ENCODE peak calls at places on chromosomes 5 and 9, in six cellular contexts. G, K, F, Q, T and H are unnamed samples. For H3K4me1 and H3K36me3, the result is how much of the 10 kb centered on the place peaks cover.

GRCh38 chr5:146883496-146883895 is 4.9 kb upstream of the PPP2R2B start:
- DNase-seq in G (no peak), K (no peak), F (no peak), Q (no peak), T (peak), H (no peak)

GRCh38 chr5:8770431-8770830 is 775.4 kb downstream of the SEMA5A start:
- DNase-seq in G (no peak), K (no peak), F (no peak), Q (no peak), T (no peak), H (no peak)

GRCh38 chr5:90709323-90710148 is 150.9 kb downstream of the ADGRV1 start:
- DNase-seq in G (peak), K (peak), F (peak), Q (no peak), T (peak), H (peak)

GRCh38 chr5:140219068-140219971 is 44.3 kb downstream of the CYSTM1 start:
- DNase-seq in G (no peak), K (peak), F (no peak), Q (no peak), T (no peak), H (no peak)

GRCh38 chr5:567664-568060 is 43.4 kb upstream of the SLC9A3 start:
- DNase-seq in G (no peak), K (no peak), F (no peak), Q (no peak), T (no peak), H (no peak)

GRCh38 chr9:114121445-114122151 is 22.5 kb upstream of the KIF12 start:
- DNase-seq in G (no peak), K (no peak), F (no peak), Q (no peak), T (no peak), H (no peak)

GRCh38 chr9:116450378-116451139 is 236.5 kb upstream of the TRIM32 start:
- DNase-seq in G (no peak), K (peak), F (no peak), Q (no peak), T (peak), H (peak)

GRCh38 chr5:107546685-107547084 is 124.1 kb downstream of the EFNA5 start:
- DNase-seq in G (no peak), K (no peak), F (no peak), Q (no peak), T (no peak), H (no peak)

GRCh38 chr9:12906646-12907045 is 131.8 kb downstream of the LURAP1L start:
- DNase-seq in G (no peak), K (peak), F (no peak), Q (no peak), T (no peak), H (no peak)

GRCh38 chr5:65480306-65480865 is 1.3 kb downstream of the ADAMTS6 start:
- DNase-seq in G (peak), K (peak), F (peak), Q (no peak), T (peak), H (peak)

GRCh38 chr5:107293551-107293950 is 377.2 kb downstream of the EFNA5 start:
- DNase-seq in G (no peak), K (no peak), F (no peak), Q (no peak), T (no peak), H (no peak)

GRCh38 chr9:136255166-136255538 is 9.5 kb upstream of the QSOX2 start:
- DNase-seq in G (no peak), K (peak), F (no peak), Q (no peak), T (no peak), H (peak)

GRCh38 chr5:93583799-93584530 is 943 bp downstream of the NR2F1 start:
- DNase-seq in G (peak), K (peak), F (peak), Q (no peak), T (peak), H (peak)

GRCh38 chr5:93581738-93582414 is 857 bp upstream of the NR2F1-AS1 start:
- DNase-seq in G (no peak), K (peak), F (peak), Q (no peak), T (no peak), H (peak)

GRCh38 chr5:93583525-93583798 is 440 bp downstream of the NR2F1 start:
- DNase-seq in G (no peak), K (no peak), F (no peak), Q (no peak), T (no peak), H (no peak)

GRCh38 chr5:93584531-93585053 is 1.6 kb downstream of the NR2F1 start:
- DNase-seq in G (peak), K (peak), F (peak), Q (no peak), T (no peak), H (no peak)

GRCh38 chr5:93582677-93583524 is at the start of gene NR2F1:
- DNase-seq in G (peak), K (peak), F (peak), Q (peak), T (peak), H (peak)
- H3K4me1 ChIP-seq in G (under half), K (under half), F (half or more), Q (under half), T (under half), H (under half)

GRCh38 chr9:111957856-111958631 is 61.4 kb downstream of the UGCG start:
- DNase-seq in G (no peak), K (peak), F (no peak), Q (peak), T (peak), H (peak)

GRCh38 chr9:111959468-111959941 is 62.9 kb downstream of the UGCG start:
- DNase-seq in G (no peak), K (peak), F (no peak), Q (peak), T (peak), H (peak)

GRCh38 chr9:111961011-111961410 is 64.4 kb downstream of the UGCG start:
- DNase-seq in G (no peak), K (peak), F (no peak), Q (no peak), T (no peak), H (peak)

GRCh38 chr9:111961575-111961974 is 65.0 kb downstream of the UGCG start:
- DNase-seq in G (no peak), K (peak), F (no peak), Q (no peak), T (no peak), H (peak)

GRCh38 chr9:111959960-111960359 is 63.3 kb downstream of the UGCG start:
- DNase-seq in G (no peak), K (no peak), F (no peak), Q (no peak), T (no peak), H (peak)
- H2AFZ ChIP-seq in G (no peak), K (no peak), F (peak), Q (no peak), T (no peak), H (no peak)

GRCh38 chr5:104326966-104327365 is 764.4 kb upstream of the NUDT12 start:
- DNase-seq in G (no peak), K (no peak), F (no peak), Q (no peak), T (no peak), H (no peak)
- H3K36me3 ChIP-seq in G (under half), K (under half), F (under half), Q (under half), T (under half), H (under half)

GRCh38 chr9:88390371-88390990 is 2.2 kb downstream of the SPIN1 start:
- DNase-seq in G (no peak), K (peak), F (no peak), Q (no peak), T (no peak), H (peak)

GRCh38 chr9:88387035-88387732 is 1.1 kb upstream of the SPIN1 start:
- DNase-seq in G (no peak), K (peak), F (no peak), Q (peak), T (peak), H (peak)

GRCh38 chr9:88387733-88388202 is 476 bp upstream of the SPIN1 start:
- DNase-seq in G (peak), K (peak), F (peak), Q (peak), T (peak), H (peak)

GRCh38 chr9:88388886-88389617 is 808 bp downstream of the SPIN1 start:
- DNase-seq in G (peak), K (peak), F (peak), Q (peak), T (peak), H (peak)

DNA sequence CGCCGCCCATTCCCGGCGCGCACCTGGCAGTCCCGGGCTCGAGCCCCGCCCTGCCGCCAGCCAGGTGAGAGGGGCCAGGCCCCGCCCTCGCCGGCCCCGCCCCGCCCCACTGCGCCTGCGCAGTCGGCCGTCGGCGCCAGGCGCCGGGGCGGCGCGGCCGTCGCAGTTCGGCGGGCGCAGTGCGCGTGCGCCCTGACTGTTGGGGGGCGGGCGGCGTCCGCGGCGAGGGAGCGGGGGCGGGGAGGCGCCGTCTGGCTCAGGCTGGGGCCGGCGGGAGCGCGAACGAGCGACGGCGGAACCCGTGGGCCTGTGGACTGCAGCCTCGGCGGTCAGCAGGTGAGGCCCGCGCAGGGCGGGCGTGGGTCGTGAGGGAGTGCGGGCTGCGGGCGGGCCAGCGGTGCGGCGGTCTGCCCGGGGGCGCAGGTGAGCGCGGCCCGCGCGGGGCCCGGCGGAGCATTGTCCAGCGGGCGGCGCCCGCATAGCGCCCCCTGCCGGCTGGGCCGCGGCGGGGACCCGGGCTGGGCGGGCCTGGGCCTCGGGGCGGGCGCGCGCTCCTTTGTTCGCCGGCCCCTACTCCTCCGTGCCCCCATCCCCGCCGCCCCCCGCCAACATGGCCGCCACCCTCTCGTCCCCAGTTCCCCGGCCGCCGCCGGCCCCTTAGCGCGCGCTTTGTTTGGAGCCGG is at the start of gene SPIN1:
- DNase-seq in G (peak), K (peak), F (peak), Q (no peak), T (peak), H (peak)
- H3K4me1 ChIP-seq in G (under half), K (under half), F (under half), Q (under half), T (under half), H (under half)

GRCh38 chr9:94135222-94135621 is 51.0 kb downstream of the PTPDC1 start:
- DNase-seq in G (no peak), K (peak), F (no peak), Q (no peak), T (peak), H (peak)
- H2AFZ ChIP-seq in G (no peak), K (peak), F (peak), Q (no peak), T (no peak), H (no peak)